ENCODE peak calls at places on chromosomes 6 and 20, in seven cellular contexts. B is dorsolateral prefrontal cortex, D is pulmonary artery endothelial cell, I is SK-MEL-5, P is AG09309, F is mucosa of descending colon, V is HCEC 1CT. S is an unnamed sample.

GRCh38 chr6:121881974-121882667 is 446.7 kb downstream of the GJA1 start:
- DNase-seq in B (no peak), D (no peak), I (peak), P (peak), F (no peak), V (peak), S (no peak)

GRCh38 chr6:50047026-50047425 is 2.7 kb downstream of the DEFB112 start:
- DNase-seq in B (no peak), D (no peak), I (no peak), P (no peak), F (no peak), V (no peak), S (no peak)

GRCh38 chr6:116866281-116866871 is 10.7 kb upstream of the RFX6 start:
- DNase-seq in B (no peak), D (no peak), I (no peak), P (no peak), F (no peak), V (no peak), S (no peak)

GRCh38 chr6:162615016-162615717 is 112.4 kb downstream of the PRKN start:
- DNase-seq in B (no peak), D (no peak), I (no peak), P (no peak), F (no peak), V (no peak), S (no peak)

GRCh38 chr20:4053516-4053919 is 38.2 kb upstream of the RNF24 start:
- DNase-seq in B (no peak), D (no peak), I (no peak), P (no peak), F (no peak), V (peak), S (no peak)

GRCh38 chr20:41853803-41854202 is 235.6 kb upstream of the CHD6 start:
- DNase-seq in B (no peak), D (no peak), I (no peak), P (no peak), F (no peak), V (no peak), S (no peak)

GRCh38 chr6:169165031-169165430 is 88.6 kb downstream of the THBS2 start:
- DNase-seq in B (no peak), D (no peak), I (no peak), P (no peak), F (no peak), V (no peak), S (no peak)

GRCh38 chr6:83708970-83709747 is at the start of gene SNAP91:
- DNase-seq in B (peak), D (no peak), I (no peak), P (no peak), F (no peak), V (no peak), S (peak)

GRCh38 chr6:98823428-98823827 is 10.9 kb upstream of the POU3F2 start:
- DNase-seq in B (no peak), D (no peak), I (no peak), P (no peak), F (no peak), V (no peak), S (no peak)

GRCh38 chr20:44370639-44371218 is 15.2 kb downstream of the HNF4A start:
- DNase-seq in B (no peak), D (no peak), I (no peak), P (no peak), F (peak), V (no peak), S (no peak)

GRCh38 chr6:147868493-147869222 is 360.2 kb downstream of the SAMD5 start:
- DNase-seq in B (no peak), D (no peak), I (no peak), P (no peak), F (no peak), V (peak), S (no peak)

GRCh38 chr20:49768204-49769124 is 44.2 kb upstream of the SLC9A8 start:
- DNase-seq in B (no peak), D (peak), I (peak), P (peak), F (no peak), V (peak), S (no peak)

GRCh38 chr20:36313936-36314335 is 7.8 kb downstream of the DLGAP4 start:
- DNase-seq in B (no peak), D (no peak), I (no peak), P (no peak), F (no peak), V (no peak), S (no peak)

GRCh38 chr6:79874531-79875132 is 72.7 kb downstream of the ELOVL4 start:
- DNase-seq in B (no peak), D (no peak), I (no peak), P (peak), F (no peak), V (no peak), S (no peak)

GRCh38 chr6:131159578-131159977 is 24.3 kb downstream of the AKAP7 start:
- DNase-seq in B (no peak), D (no peak), I (peak), P (no peak), F (no peak), V (peak), S (no peak)

GRCh38 chr20:51456511-51457280 is 85.8 kb downstream of the NFATC2 start:
- DNase-seq in B (peak), D (peak), I (peak), P (peak), F (peak), V (peak), S (peak)

GRCh38 chr20:59807909-59808728 is 125.3 kb downstream of the SYCP2 start:
- DNase-seq in B (no peak), D (no peak), I (no peak), P (no peak), F (no peak), V (no peak), S (no peak)

GRCh38 chr6:160167547-160168391 is 46.2 kb downstream of the SLC22A1 start:
- DNase-seq in B (no peak), D (no peak), I (no peak), P (no peak), F (peak), V (peak), S (no peak)

GRCh38 chr20:56072165-56072564 is 66.8 kb upstream of the CBLN4 start:
- DNase-seq in B (no peak), D (no peak), I (no peak), P (no peak), F (no peak), V (no peak), S (no peak)

GRCh38 chr6:43942616-43943015 is 172.6 kb downstream of the VEGFA start:
- DNase-seq in B (no peak), D (no peak), I (no peak), P (no peak), F (no peak), V (no peak), S (no peak)

GRCh38 chr6:134425521-134426316 is 107.8 kb upstream of the SGK1 start:
- DNase-seq in B (no peak), D (no peak), I (no peak), P (no peak), F (no peak), V (no peak), S (no peak)

GRCh38 chr6:95545226-95545625 is 32.1 kb upstream of the MANEA start:
- DNase-seq in B (no peak), D (no peak), I (no peak), P (no peak), F (no peak), V (peak), S (no peak)

GRCh38 chr20:21712443-21713059 is 7.1 kb downstream of the PAX1 start:
- DNase-seq in B (no peak), D (no peak), I (no peak), P (no peak), F (no peak), V (no peak), S (no peak)

GRCh38 chr6:32829495-32829894 is 9.0 kb downstream of the TAP2 start:
- DNase-seq in B (no peak), D (no peak), I (no peak), P (no peak), F (no peak), V (no peak), S (no peak)

GRCh38 chr20:18031050-18031449 is 26.7 kb downstream of the OVOL2 start:
- DNase-seq in B (no peak), D (no peak), I (no peak), P (no peak), F (no peak), V (no peak), S (no peak)

GRCh38 chr6:11315743-11316437 is 83.4 kb upstream of the NEDD9 start:
- DNase-seq in B (no peak), D (peak), I (no peak), P (peak), F (no peak), V (peak), S (no peak)

GRCh38 chr20:53146201-53146891 is 174.2 kb downstream of the TSHZ2 start:
- DNase-seq in B (no peak), D (no peak), I (peak), P (no peak), F (no peak), V (no peak), S (no peak)

GRCh38 chr6:152206072-152206818 is 398.8 kb downstream of the ESR1 start:
- DNase-seq in B (no peak), D (peak), I (peak), P (no peak), F (peak), V (peak), S (no peak)

GRCh38 chr6:88422831-88423230 is 256.7 kb upstream of the CNR1 start:
- DNase-seq in B (no peak), D (no peak), I (peak), P (no peak), F (no peak), V (no peak), S (no peak)

GRCh38 chr6:12543953-12544352 is 172.6 kb upstream of the PHACTR1 start:
- DNase-seq in B (no peak), D (no peak), I (no peak), P (no peak), F (no peak), V (no peak), S (no peak)

GRCh38 chr20:34473262-34473883 is 42.8 kb upstream of the DYNLRB1 start:
- DNase-seq in B (peak), D (no peak), I (peak), P (peak), F (peak), V (peak), S (peak)

GRCh38 chr6:53410508-53411258 is 61.9 kb upstream of the ELOVL5 start:
- DNase-seq in B (peak), D (peak), I (peak), P (no peak), F (peak), V (peak), S (peak)

GRCh38 chr6:49929340-49929739 is 34.6 kb downstream of the DEFB114 start:
- DNase-seq in B (no peak), D (no peak), I (no peak), P (no peak), F (no peak), V (no peak), S (no peak)

GRCh38 chr6:147711511-147711910 is 203.0 kb downstream of the SAMD5 start:
- DNase-seq in B (no peak), D (no peak), I (no peak), P (peak), F (no peak), V (no peak), S (no peak)

GRCh38 chr6:157134402-157135074 is 188.8 kb downstream of the TMEM242 start:
- DNase-seq in B (no peak), D (no peak), I (no peak), P (no peak), F (no peak), V (no peak), S (no peak)

GRCh38 chr6:32815115-32815514 is 1.7 kb downstream of the HLA-DOB start:
- DNase-seq in B (no peak), D (no peak), I (no peak), P (no peak), F (no peak), V (no peak), S (no peak)

GRCh38 chr20:49563015-49563980 is 4.6 kb downstream of the PTGIS start:
- DNase-seq in B (no peak), D (no peak), I (no peak), P (no peak), F (no peak), V (no peak), S (no peak)

GRCh38 chr6:16239798-16240123 is 1.4 kb downstream of the GMPR start:
- DNase-seq in B (no peak), D (peak), I (no peak), P (no peak), F (no peak), V (no peak), S (no peak)

GRCh38 chr6:10414766-10415592 is at the start of gene TFAP2A:
- DNase-seq in B (no peak), D (peak), I (peak), P (no peak), F (no peak), V (peak), S (no peak)

GRCh38 chr6:139853302-139853992 is 479.0 kb upstream of the CITED2 start:
- DNase-seq in B (no peak), D (no peak), I (no peak), P (peak), F (no peak), V (peak), S (no peak)

S was measured in head of caudate nucleus.